ENCODE peak calls at places on chromosomes 12 and 14, in ten cellular contexts. One of them, this sample, is unnamed.

GRCh38 chr14:79334272-79334671 is 877.0 kb downstream of the DIO2 start:
- DNase-seq in SK-N-SH: no peak
- DNase-seq in suprapubic skin: no peak
- DNase-seq in transverse colon: no peak
- DNase-seq in H1: no peak
- DNase-seq in GM23338: peak; percentile 14
- DNase-seq in HCT116: no peak
- DNase-seq in endothelial cell of umbilical vein: no peak
- DNase-seq in upper lobe of left lung: no peak
- DNase-seq in Panc1: no peak
- DNase-seq in this sample: no peak

GRCh38 chr14:82854851-82855250 is 1321.2 kb upstream of the SEL1L start:
- DNase-seq in suprapubic skin: no peak
- DNase-seq in transverse colon: no peak
- DNase-seq in SK-N-SH: no peak
- DNase-seq in endothelial cell of umbilical vein: no peak
- DNase-seq in GM23338: no peak
- DNase-seq in upper lobe of left lung: no peak
- DNase-seq in H1: no peak
- DNase-seq in Panc1: no peak
- DNase-seq in HCT116: no peak
- DNase-seq in this sample: no peak

GRCh38 chr12:91139981-91140659 is 28.8 kb upstream of the LUM start:
- DNase-seq in transverse colon: no peak
- DNase-seq in upper lobe of left lung: no peak
- DNase-seq in GM23338: no peak
- DNase-seq in SK-N-SH: no peak
- DNase-seq in Panc1: no peak
- DNase-seq in HCT116: no peak
- DNase-seq in suprapubic skin: no peak
- DNase-seq in H1: no peak
- DNase-seq in endothelial cell of umbilical vein: peak; percentile 27
- DNase-seq in this sample: peak; percentile 87

GRCh38 chr12:7130791-7131501 is 775 bp downstream of the CLSTN3 start:
- DNase-seq in GM23338: peak; percentile 78
- DNase-seq in H1: peak; percentile 78
- DNase-seq in suprapubic skin: no peak
- DNase-seq in upper lobe of left lung: no peak
- DNase-seq in endothelial cell of umbilical vein: peak; percentile 20
- DNase-seq in Panc1: no peak
- DNase-seq in SK-N-SH: peak; percentile 78
- DNase-seq in transverse colon: peak; percentile 64
- DNase-seq in HCT116: no peak
- DNase-seq in this sample: no peak

GRCh38 chr14:42002139-42002538 is 395.5 kb downstream of the LRFN5 start:
- DNase-seq in HCT116: no peak
- DNase-seq in upper lobe of left lung: no peak
- DNase-seq in suprapubic skin: no peak
- DNase-seq in GM23338: no peak
- DNase-seq in Panc1: no peak
- DNase-seq in H1: no peak
- DNase-seq in transverse colon: no peak
- DNase-seq in SK-N-SH: no peak
- DNase-seq in endothelial cell of umbilical vein: no peak
- DNase-seq in this sample: no peak

GRCh38 chr14:70281938-70282337 is 77.5 kb downstream of the COX16 start:
- DNase-seq in HCT116: no peak
- DNase-seq in H1: no peak
- DNase-seq in GM23338: peak; percentile 61
- DNase-seq in suprapubic skin: no peak
- DNase-seq in transverse colon: no peak
- DNase-seq in SK-N-SH: no peak
- DNase-seq in endothelial cell of umbilical vein: no peak
- DNase-seq in upper lobe of left lung: no peak
- DNase-seq in Panc1: no peak
- DNase-seq in this sample: no peak

GRCh38 chr14:99569725-99570541 is 34.1 kb downstream of the CCDC85C start:
- DNase-seq in upper lobe of left lung: no peak
- DNase-seq in GM23338: no peak
- DNase-seq in SK-N-SH: no peak
- DNase-seq in H1: no peak
- DNase-seq in endothelial cell of umbilical vein: no peak
- DNase-seq in transverse colon: no peak
- DNase-seq in HCT116: no peak
- DNase-seq in Panc1: no peak
- DNase-seq in suprapubic skin: no peak
- DNase-seq in this sample: no peak

GRCh38 chr12:74849801-74850200 is 312.2 kb downstream of the ATXN7L3B start:
- DNase-seq in GM23338: no peak
- DNase-seq in HCT116: no peak
- DNase-seq in endothelial cell of umbilical vein: no peak
- DNase-seq in SK-N-SH: no peak
- DNase-seq in upper lobe of left lung: no peak
- DNase-seq in suprapubic skin: no peak
- DNase-seq in Panc1: no peak
- DNase-seq in transverse colon: no peak
- DNase-seq in H1: no peak
- DNase-seq in this sample: no peak

GRCh38 chr14:95531473-95531872 is 3.4 kb upstream of the GLRX5 start:
- DNase-seq in SK-N-SH: no peak
- DNase-seq in upper lobe of left lung: no peak
- DNase-seq in HCT116: no peak
- DNase-seq in suprapubic skin: no peak
- DNase-seq in Panc1: no peak
- DNase-seq in GM23338: no peak
- DNase-seq in H1: no peak
- DNase-seq in endothelial cell of umbilical vein: peak; percentile 81
- DNase-seq in transverse colon: no peak
- DNase-seq in this sample: no peak

GRCh38 chr12:59717436-59717835 is 121.6 kb downstream of the SLC16A7 start:
- DNase-seq in H1: no peak
- DNase-seq in transverse colon: no peak
- DNase-seq in upper lobe of left lung: no peak
- DNase-seq in SK-N-SH: no peak
- DNase-seq in Panc1: no peak
- DNase-seq in GM23338: no peak
- DNase-seq in endothelial cell of umbilical vein: no peak
- DNase-seq in suprapubic skin: no peak
- DNase-seq in HCT116: no peak
- DNase-seq in this sample: no peak

GRCh38 chr12:32535260-32535999 is 136.1 kb downstream of the FGD4 start:
- DNase-seq in HCT116: no peak
- DNase-seq in suprapubic skin: peak; percentile 83
- DNase-seq in GM23338: peak; percentile 57
- DNase-seq in H1: no peak
- DNase-seq in upper lobe of left lung: no peak
- DNase-seq in Panc1: no peak
- DNase-seq in endothelial cell of umbilical vein: peak; percentile 89
- DNase-seq in SK-N-SH: peak; percentile 81
- DNase-seq in transverse colon: peak; percentile 84
- DNase-seq in this sample: no peak

DNA sequence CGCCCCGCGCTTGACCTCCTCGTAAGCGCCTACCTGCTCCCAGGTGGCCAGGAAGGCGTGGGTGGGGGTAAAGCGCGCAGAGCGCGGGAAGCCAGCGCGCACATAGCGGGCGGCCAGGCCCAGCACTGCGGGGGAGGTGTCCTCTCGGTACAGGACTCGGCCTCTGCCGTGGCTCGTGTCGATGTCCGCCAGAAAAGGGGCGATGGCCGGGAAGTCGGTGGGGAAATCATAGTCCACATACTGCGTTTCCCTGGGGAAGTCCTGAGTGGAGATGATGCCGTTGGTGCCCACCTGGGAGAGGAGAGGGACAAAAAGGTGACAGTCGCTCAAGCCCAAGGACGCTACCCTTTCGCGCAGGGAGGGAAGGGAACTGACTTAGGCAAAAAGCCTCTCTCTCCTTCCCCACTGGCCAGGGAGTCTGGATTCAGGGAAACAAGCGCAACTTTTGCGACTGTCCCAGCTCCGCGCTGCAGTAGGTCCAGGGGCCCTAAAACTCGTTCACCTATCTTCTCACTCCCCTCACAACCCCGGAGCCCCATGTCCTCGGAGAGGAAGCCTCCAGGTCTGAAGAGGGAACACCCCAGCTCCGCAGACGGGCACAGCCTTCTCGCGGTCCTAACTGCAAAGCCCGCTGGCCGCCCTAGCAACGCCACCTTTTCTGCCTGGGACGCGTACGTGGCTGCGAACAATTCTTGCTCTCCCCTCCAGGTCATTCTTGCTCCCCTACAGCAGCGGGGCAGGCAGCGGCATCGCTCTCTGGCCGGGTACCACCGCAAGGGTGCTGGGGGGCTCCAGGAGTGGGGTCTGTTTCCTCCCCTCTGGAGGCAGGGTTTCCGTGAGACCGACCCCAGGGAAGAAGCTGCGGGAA is 752 bp downstream of the NID2 start:
- DNase-seq in GM23338: peak; percentile 66
- DNase-seq in H1: peak; percentile 77
- DNase-seq in endothelial cell of umbilical vein: peak; percentile 41
- DNase-seq in Panc1: no peak
- DNase-seq in HCT116: no peak
- DNase-seq in suprapubic skin: no peak
- DNase-seq in SK-N-SH: peak; percentile 62
- DNase-seq in transverse colon: peak; percentile 36
- DNase-seq in upper lobe of left lung: peak; percentile 77
- DNase-seq in this sample: no peak
- H3K4me3 ChIP-seq in GM23338: peak overlapping the region; percentile 87
- H3K4me3 ChIP-seq in H1: peak overlapping the region; percentile 79
- H3K4me3 ChIP-seq in endothelial cell of umbilical vein: peak overlapping the region; percentile 84
- H3K4me3 ChIP-seq in Panc1: peak overlapping the region; percentile 48
- H3K4me3 ChIP-seq in HCT116: no peak overlapping the region
- H3K4me3 ChIP-seq in suprapubic skin: peak overlapping the region; percentile 50
- H3K4me3 ChIP-seq in SK-N-SH: peak overlapping the region; percentile 79
- H3K4me3 ChIP-seq in transverse colon: peak overlapping the region; percentile 85
- H3K4me3 ChIP-seq in upper lobe of left lung: peak overlapping the region; percentile 69
- H3K4me3 ChIP-seq in this sample: peak overlapping the region; percentile 86

GRCh38 chr12:95283371-95283770 is 65.8 kb downstream of the VEZT start:
- DNase-seq in H1: no peak
- DNase-seq in suprapubic skin: no peak
- DNase-seq in transverse colon: no peak
- DNase-seq in Panc1: no peak
- DNase-seq in GM23338: no peak
- DNase-seq in endothelial cell of umbilical vein: no peak
- DNase-seq in SK-N-SH: no peak
- DNase-seq in upper lobe of left lung: no peak
- DNase-seq in HCT116: no peak
- DNase-seq in this sample: no peak
- H3K36me3 ChIP-seq in H1: peaks cover 3% of the 10 kb centered on the region
- H3K36me3 ChIP-seq in suprapubic skin: peaks cover 53% of the 10 kb centered on the region
- H3K36me3 ChIP-seq in transverse colon: peaks cover 36% of the 10 kb centered on the region
- H3K36me3 ChIP-seq in Panc1: peaks cover 15% of the 10 kb centered on the region
- H3K36me3 ChIP-seq in GM23338: no peaks in the 10 kb centered on the region
- H3K36me3 ChIP-seq in endothelial cell of umbilical vein: peaks cover 19% of the 10 kb centered on the region
- H3K36me3 ChIP-seq in SK-N-SH: peaks cover 78% of the 10 kb centered on the region
- H3K36me3 ChIP-seq in upper lobe of left lung: peaks cover 26% of the 10 kb centered on the region
- H3K36me3 ChIP-seq in HCT116: peaks cover 14% of the 10 kb centered on the region
- H3K36me3 ChIP-seq in this sample: peaks cover 65% of the 10 kb centered on the region

DNA sequence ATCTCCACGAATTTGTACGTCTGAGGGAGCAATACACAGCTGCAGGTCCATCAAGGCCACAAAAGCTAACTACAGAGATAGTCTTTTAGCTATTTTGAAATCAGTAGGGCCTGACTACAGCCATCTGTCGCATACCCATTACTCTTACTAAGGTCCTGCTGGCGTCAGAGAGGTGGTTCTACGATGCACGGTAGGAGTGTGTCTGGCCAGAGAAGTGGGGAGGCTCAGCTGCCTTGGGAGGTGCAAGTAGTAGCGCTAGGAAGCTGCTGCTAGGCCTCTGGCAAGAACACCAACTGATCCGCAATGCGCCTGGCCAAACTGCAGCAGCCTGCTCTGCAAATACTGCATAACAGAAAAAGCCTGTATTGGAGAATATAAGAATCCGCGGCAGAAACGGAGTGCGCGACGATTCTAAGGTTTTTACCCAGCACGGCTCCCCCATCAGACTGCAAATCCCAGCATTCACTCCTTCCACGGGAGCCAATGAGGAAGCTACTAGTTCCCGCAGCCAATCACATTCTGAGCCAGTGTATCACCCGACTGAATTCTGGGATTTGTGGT is 743 bp upstream of the CAND1 start:
- DNase-seq in Panc1: no peak
- DNase-seq in H1: peak; percentile 76
- DNase-seq in upper lobe of left lung: no peak
- DNase-seq in GM23338: peak; percentile 98
- DNase-seq in SK-N-SH: peak; percentile 86
- DNase-seq in endothelial cell of umbilical vein: peak; percentile 98
- DNase-seq in HCT116: peak; percentile 98
- DNase-seq in suprapubic skin: peak; percentile 92
- DNase-seq in transverse colon: peak; percentile 88
- DNase-seq in this sample: peak; percentile 99
- TF ChIP-seq POLR2AphosphoS5 in Panc1: no peak
- TF ChIP-seq POLR2AphosphoS5 in H1: no peak
- TF ChIP-seq POLR2AphosphoS5 in upper lobe of left lung: peak; percentile 41
- TF ChIP-seq POLR2AphosphoS5 in GM23338: no peak
- TF ChIP-seq POLR2AphosphoS5 in SK-N-SH: peak; percentile 15
- TF ChIP-seq POLR2AphosphoS5 in endothelial cell of umbilical vein: peak; percentile 37
- TF ChIP-seq POLR2AphosphoS5 in HCT116: peak; percentile 76
- TF ChIP-seq POLR2AphosphoS5 in suprapubic skin: no peak
- TF ChIP-seq POLR2AphosphoS5 in transverse colon: peak; percentile 12
- TF ChIP-seq POLR2AphosphoS5 in this sample: peak; percentile 56

GRCh38 chr12:48882325-48882687 is 16.6 kb upstream of the RND1 start:
- DNase-seq in Panc1: no peak
- DNase-seq in SK-N-SH: no peak
- DNase-seq in endothelial cell of umbilical vein: peak; percentile 96
- DNase-seq in upper lobe of left lung: no peak
- DNase-seq in GM23338: peak; percentile 68
- DNase-seq in transverse colon: no peak
- DNase-seq in HCT116: no peak
- DNase-seq in suprapubic skin: no peak
- DNase-seq in H1: no peak
- DNase-seq in this sample: no peak
- H3K4me3 ChIP-seq in Panc1: no peak overlapping the region
- H3K4me3 ChIP-seq in SK-N-SH: no peak overlapping the region
- H3K4me3 ChIP-seq in endothelial cell of umbilical vein: no peak overlapping the region
- H3K4me3 ChIP-seq in upper lobe of left lung: peak overlapping the region; percentile 23
- H3K4me3 ChIP-seq in GM23338: peak overlapping the region; percentile 44
- H3K4me3 ChIP-seq in transverse colon: no peak overlapping the region
- H3K4me3 ChIP-seq in HCT116: no peak overlapping the region
- H3K4me3 ChIP-seq in suprapubic skin: peak overlapping the region; percentile 20
- H3K4me3 ChIP-seq in H1: no peak overlapping the region
- H3K4me3 ChIP-seq in this sample: no peak overlapping the region

This sample was measured in SK-N-MC.